ENCODE peak calls at places on chromosome 11, in ten cellular contexts. P is Peyer's patch, Y is tibial artery, G is pancreas, X is coronary artery, E is upper lobe of right lung, T is body of pancreas, U is stomach, K is colonic mucosa, H is endodermal cell. J is an unnamed sample.

GRCh38 chr11:13261600-13262061 is 16.0 kb upstream of the BMAL1 start:
- DNase-seq in P (no peak), Y (no peak), G (no peak), X (no peak), E (no peak), T (no peak), U (no peak), K (no peak), H (peak; percentile 47), J (no peak)

GRCh38 chr11:90722552-90723190 is 499.8 kb upstream of the CHORDC1 start:
- DNase-seq in P (no peak), Y (no peak), G (no peak), X (no peak), E (no peak), T (no peak), U (no peak), K (no peak), H (no peak), J (no peak)

GRCh38 chr11:2915473-2915872 is 13.7 kb downstream of the PHLDA2 start:
- DNase-seq in P (no peak), Y (no peak), G (no peak), X (no peak), E (no peak), T (no peak), U (no peak), K (no peak), H (no peak), J (no peak)

GRCh38 chr11:78110351-78110750 is 29.1 kb downstream of the ALG8 start:
- DNase-seq in P (no peak), Y (no peak), G (no peak), X (no peak), E (no peak), T (no peak), U (no peak), K (no peak), H (no peak), J (no peak)

GRCh38 chr11:106424111-106424510 is 346.6 kb downstream of the AASDHPPT start:
- DNase-seq in P (no peak), Y (no peak), G (no peak), X (no peak), E (no peak), T (no peak), U (no peak), K (no peak), H (no peak), J (no peak)

GRCh38 chr11:78156081-78156844 is 16.8 kb upstream of the ALG8 start:
- DNase-seq in P (no peak), Y (no peak), G (no peak), X (no peak), E (no peak), T (peak; percentile 10), U (no peak), K (no peak), H (no peak), J (no peak)

GRCh38 chr11:19679952-19680823 is 32.4 kb upstream of the NAV2 start:
- DNase-seq in P (peak; percentile 61), Y (peak; percentile 98), G (peak; percentile 75), X (peak; percentile 96), E (peak; percentile 89), T (peak; percentile 59), U (peak; percentile 68), K (peak; percentile 66), H (peak; percentile 86), J (peak; percentile 96)

GRCh38 chr11:44910591-44910990 is 40.1 kb downstream of the TP53I11 start:
- DNase-seq in P (no peak), Y (no peak), G (no peak), X (no peak), E (no peak), T (no peak), U (no peak), K (no peak), H (no peak), J (no peak)

GRCh38 chr11:21969841-21970240 is 223.0 kb upstream of the ANO5 start:
- DNase-seq in P (no peak), Y (no peak), G (no peak), X (no peak), E (no peak), T (no peak), U (no peak), K (no peak), H (no peak), J (no peak)

DNA sequence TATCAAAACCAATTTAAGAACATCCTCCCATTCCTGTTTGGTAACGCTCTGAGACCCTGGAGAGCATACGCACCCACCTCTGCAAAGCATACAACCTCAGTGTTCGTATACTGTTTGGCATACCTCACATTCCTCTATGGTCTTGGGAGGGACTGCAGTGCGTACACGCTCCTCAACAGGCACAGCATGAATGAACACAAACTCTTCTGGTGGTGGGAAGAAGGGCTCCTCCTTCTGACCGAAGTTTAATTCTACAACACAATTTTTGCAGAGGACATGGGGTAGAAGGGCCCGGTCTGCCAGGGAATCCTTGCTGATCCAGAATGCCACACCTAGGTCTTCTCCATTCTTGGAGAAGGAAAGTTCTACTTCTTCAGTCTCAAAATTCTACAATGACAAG is 5.3 kb downstream of the HNRNPUL2 start:
- DNase-seq in P (no peak), Y (no peak), G (no peak), X (no peak), E (no peak), T (no peak), U (no peak), K (no peak), H (no peak), J (no peak)
- TF ChIP-seq CTCF in P (no peak), Y (no peak), G (no peak), X (no peak), E (no peak), T (no peak), U (no peak), K (no peak), H (peak; percentile 55), J (no peak)

DNA sequence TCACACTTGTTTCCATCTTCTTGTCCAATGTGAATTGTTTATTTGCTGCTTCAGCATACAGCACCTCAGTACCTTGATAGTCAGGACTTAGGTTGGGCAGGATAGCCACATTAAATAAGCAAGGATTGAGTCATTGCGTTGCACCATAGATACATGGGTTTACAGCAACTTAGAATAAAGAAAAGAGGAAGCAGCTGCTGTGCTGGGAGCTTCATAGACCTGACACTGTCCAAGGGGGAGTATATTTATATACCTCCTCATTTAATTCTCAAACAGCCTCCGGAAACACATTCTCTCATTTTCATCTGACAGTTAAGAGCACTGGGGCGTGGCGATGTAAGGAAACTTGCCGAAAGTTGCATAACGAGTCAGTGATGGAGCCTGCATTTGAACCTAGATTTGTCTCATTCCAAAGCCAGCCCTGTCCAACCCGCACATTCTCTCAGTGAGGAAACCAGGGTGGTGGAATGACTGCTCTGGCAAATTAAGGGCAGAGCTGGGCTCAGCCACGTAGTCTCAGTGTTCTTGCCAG is 42.2 kb downstream of the UBASH3B start:
- DNase-seq in P (no peak), Y (no peak), G (no peak), X (no peak), E (no peak), T (no peak), U (no peak), K (no peak), H (no peak), J (no peak)
- H3K27ac ChIP-seq in P (peak overlapping the region; percentile 71), Y (no peak overlapping the region), G (no peak overlapping the region), X (no peak overlapping the region), E (no peak overlapping the region), T (no peak overlapping the region), U (peak overlapping the region; percentile 49), K (no peak overlapping the region), H (no peak overlapping the region), J (no peak overlapping the region)

DNA sequence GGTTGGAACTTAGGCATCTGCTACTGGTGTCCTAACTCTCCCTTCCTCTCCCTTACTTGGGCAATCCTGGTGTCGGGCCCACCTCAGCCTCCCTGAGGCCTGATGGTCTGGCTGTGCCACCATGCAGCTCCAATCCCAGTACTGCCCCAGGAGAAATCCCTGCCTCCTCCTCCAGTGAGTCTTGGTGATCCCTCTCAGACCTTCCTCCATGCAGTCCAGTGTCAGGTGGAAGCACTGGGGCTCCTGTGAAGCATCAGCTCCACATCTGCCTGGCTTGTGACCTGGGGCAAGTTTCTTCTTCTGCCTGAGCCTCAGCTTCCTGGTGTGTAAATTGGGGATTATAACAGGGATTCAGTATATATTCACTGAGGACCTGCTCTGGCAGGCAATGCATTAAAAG is 1.8 kb upstream of the PELI3 start:
- DNase-seq in P (no peak), Y (no peak), G (no peak), X (no peak), E (no peak), T (no peak), U (no peak), K (no peak), H (no peak), J (no peak)
- H3K4me3 ChIP-seq in P (no peak overlapping the region), Y (no peak overlapping the region), G (no peak overlapping the region), X (no peak overlapping the region), E (no peak overlapping the region), T (no peak overlapping the region), U (no peak overlapping the region), K (no peak overlapping the region), H (no peak overlapping the region), J (no peak overlapping the region)

GRCh38 chr11:110711448-110711775 is 825 bp downstream of the ARHGAP20 start:
- DNase-seq in P (no peak), Y (no peak), G (no peak), X (no peak), E (no peak), T (no peak), U (no peak), K (no peak), H (no peak), J (no peak)

GRCh38 chr11:110711776-110712642 is at the start of gene ARHGAP20:
- DNase-seq in P (peak; percentile 73), Y (peak; percentile 83), G (peak; percentile 50), X (peak; percentile 73), E (peak; percentile 91), T (peak; percentile 65), U (peak; percentile 76), K (peak; percentile 69), H (peak; percentile 91), J (peak; percentile 62)

GRCh38 chr11:110713469-110713776 is 1.2 kb upstream of the ARHGAP20 start:
- DNase-seq in P (no peak), Y (no peak), G (no peak), X (no peak), E (peak; percentile 35), T (no peak), U (no peak), K (no peak), H (no peak), J (no peak)

GRCh38 chr11:110710520-110711381 is 1.5 kb downstream of the ARHGAP20 start:
- DNase-seq in P (peak; percentile 55), Y (peak; percentile 73), G (peak; percentile 22), X (peak; percentile 70), E (peak; percentile 76), T (peak; percentile 53), U (peak; percentile 51), K (peak; percentile 34), H (peak; percentile 73), J (no peak)

DNA sequence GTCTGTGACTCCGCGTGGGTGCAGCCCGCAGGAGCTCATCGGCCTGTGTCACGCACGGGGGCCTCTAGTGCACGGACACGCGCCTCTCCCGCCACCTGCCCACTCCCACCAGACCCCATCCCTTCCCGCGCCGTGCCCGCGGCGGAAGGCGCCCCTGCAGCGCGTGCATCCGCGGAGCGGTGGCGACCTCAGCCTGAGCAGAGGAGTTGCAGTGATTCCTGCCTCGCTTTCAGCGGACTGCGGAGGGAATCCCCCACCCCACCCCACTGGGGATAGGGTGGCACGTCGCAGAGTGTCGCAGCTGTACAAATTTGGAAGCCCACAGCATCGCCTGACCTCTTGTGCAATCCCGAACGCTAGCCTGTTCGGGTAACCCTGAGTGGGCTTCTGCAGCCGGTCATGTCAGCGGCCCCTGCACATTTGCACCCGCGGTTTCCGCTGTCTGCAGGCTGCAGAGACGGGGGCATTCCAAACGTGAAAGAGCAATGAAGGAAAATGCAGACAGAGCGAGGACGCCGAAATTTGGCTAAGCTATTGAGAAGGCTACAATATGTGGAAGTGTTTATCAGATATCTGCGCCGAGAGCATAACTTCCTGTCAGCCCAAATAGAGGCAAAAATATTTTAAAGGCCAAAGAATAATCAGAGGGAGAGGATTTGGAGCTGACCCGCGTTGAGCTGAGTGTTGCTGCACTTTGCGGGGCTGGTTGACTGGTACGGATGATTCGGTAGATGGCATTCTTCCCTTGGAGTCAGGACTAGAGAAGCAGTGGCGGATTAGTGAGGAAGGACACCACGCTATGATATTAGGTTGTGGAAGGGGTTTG is 619 bp upstream of the ARHGAP20 start:
- DNase-seq in P (no peak), Y (peak; percentile 66), G (no peak), X (peak; percentile 75), E (peak; percentile 59), T (peak; percentile 8), U (no peak), K (peak; percentile 29), H (no peak), J (no peak)
- TF ChIP-seq CTCF in P (no peak), Y (no peak), G (no peak), X (no peak), E (peak; percentile 14), T (no peak), U (no peak), K (peak; percentile 8), H (no peak), J (peak; percentile 19)

J was measured in right atrium auricular region.